ENCODE peak calls at places on chromosomes 3 and 15, in four cellular contexts. One of them, this sample, is unnamed.

GRCh38 chr3:162270059-162270458 is 773.5 kb downstream of the OTOL1 start:
- DNase-seq in retinal pigment epithelial cell: no peak
- DNase-seq in fibroblast of mammary gland: no peak
- DNase-seq in astrocyte of the spinal cord: no peak
- DNase-seq in this sample: no peak

GRCh38 chr3:157390713-157391515 is 45.7 kb upstream of the PTX3 start:
- DNase-seq in astrocyte of the spinal cord: no peak
- DNase-seq in fibroblast of mammary gland: no peak
- DNase-seq in retinal pigment epithelial cell: no peak
- DNase-seq in this sample: no peak

GRCh38 chr3:31086698-31087097 is 192.2 kb upstream of the GADL1 start:
- DNase-seq in astrocyte of the spinal cord: no peak
- DNase-seq in retinal pigment epithelial cell: peak
- DNase-seq in fibroblast of mammary gland: no peak
- DNase-seq in this sample: no peak

GRCh38 chr15:75063338-75063737 is 39.9 kb downstream of the PPCDC start:
- DNase-seq in fibroblast of mammary gland: peak
- DNase-seq in astrocyte of the spinal cord: peak
- DNase-seq in retinal pigment epithelial cell: no peak
- DNase-seq in this sample: peak

GRCh38 chr15:85072917-85073316 is 91.3 kb downstream of the PDE8A start:
- DNase-seq in retinal pigment epithelial cell: no peak
- DNase-seq in fibroblast of mammary gland: no peak
- DNase-seq in astrocyte of the spinal cord: no peak
- DNase-seq in this sample: no peak

GRCh38 chr3:125165189-125165947 is 47.2 kb downstream of the SLC12A8 start:
- DNase-seq in fibroblast of mammary gland: peak
- DNase-seq in astrocyte of the spinal cord: peak
- DNase-seq in retinal pigment epithelial cell: no peak
- DNase-seq in this sample: peak

GRCh38 chr15:67005294-67005996 is 60.0 kb upstream of the SMAD3 start:
- DNase-seq in fibroblast of mammary gland: no peak
- DNase-seq in astrocyte of the spinal cord: no peak
- DNase-seq in retinal pigment epithelial cell: no peak
- DNase-seq in this sample: no peak

GRCh38 chr3:166900866-166901577 is 479.1 kb downstream of the ZBBX start:
- DNase-seq in retinal pigment epithelial cell: no peak
- DNase-seq in astrocyte of the spinal cord: no peak
- DNase-seq in fibroblast of mammary gland: no peak
- DNase-seq in this sample: no peak

GRCh38 chr3:132448211-132448961 is 31.1 kb downstream of the DNAJC13 start:
- DNase-seq in retinal pigment epithelial cell: peak
- DNase-seq in astrocyte of the spinal cord: peak
- DNase-seq in fibroblast of mammary gland: peak
- DNase-seq in this sample: peak

GRCh38 chr3:13647314-13648059 is 98.6 kb downstream of the FBLN2 start:
- DNase-seq in fibroblast of mammary gland: peak
- DNase-seq in retinal pigment epithelial cell: no peak
- DNase-seq in astrocyte of the spinal cord: peak
- DNase-seq in this sample: no peak

GRCh38 chr3:53796161-53796560 is 50.1 kb downstream of the CHDH start:
- DNase-seq in retinal pigment epithelial cell: no peak
- DNase-seq in astrocyte of the spinal cord: no peak
- DNase-seq in fibroblast of mammary gland: no peak
- DNase-seq in this sample: no peak

GRCh38 chr15:58537480-58537879 is 105.7 kb downstream of the LIPC start:
- DNase-seq in fibroblast of mammary gland: no peak
- DNase-seq in astrocyte of the spinal cord: no peak
- DNase-seq in retinal pigment epithelial cell: no peak
- DNase-seq in this sample: no peak

GRCh38 chr3:144859057-144859626 is 887.5 kb downstream of the DIPK2A start:
- DNase-seq in astrocyte of the spinal cord: no peak
- DNase-seq in retinal pigment epithelial cell: no peak
- DNase-seq in fibroblast of mammary gland: no peak
- DNase-seq in this sample: no peak

GRCh38 chr15:45457215-45457614 is 65.3 kb downstream of the SLC30A4 start:
- DNase-seq in astrocyte of the spinal cord: no peak
- DNase-seq in retinal pigment epithelial cell: no peak
- DNase-seq in fibroblast of mammary gland: no peak
- DNase-seq in this sample: no peak

GRCh38 chr3:9026320-9027040 is 63.2 kb upstream of the RAD18 start:
- DNase-seq in retinal pigment epithelial cell: no peak
- DNase-seq in astrocyte of the spinal cord: no peak
- DNase-seq in fibroblast of mammary gland: no peak
- DNase-seq in this sample: no peak

GRCh38 chr3:144363856-144364255 is 392.2 kb downstream of the DIPK2A start:
- DNase-seq in retinal pigment epithelial cell: no peak
- DNase-seq in astrocyte of the spinal cord: no peak
- DNase-seq in fibroblast of mammary gland: no peak
- DNase-seq in this sample: no peak

GRCh38 chr15:64092864-64093626 is 593 bp downstream of the CIAO2A start:
- DNase-seq in fibroblast of mammary gland: peak
- DNase-seq in astrocyte of the spinal cord: peak
- DNase-seq in retinal pigment epithelial cell: no peak
- DNase-seq in this sample: peak

GRCh38 chr3:183579967-183580720 is 24.6 kb upstream of the KLHL6 start:
- DNase-seq in astrocyte of the spinal cord: no peak
- DNase-seq in fibroblast of mammary gland: peak
- DNase-seq in retinal pigment epithelial cell: no peak
- DNase-seq in this sample: peak

GRCh38 chr15:60758961-60759729 is 280.2 kb upstream of the ICE2 start:
- DNase-seq in fibroblast of mammary gland: peak
- DNase-seq in astrocyte of the spinal cord: peak
- DNase-seq in retinal pigment epithelial cell: peak
- DNase-seq in this sample: peak

GRCh38 chr3:85737846-85738245 is 779.1 kb downstream of the CADM2 start:
- DNase-seq in astrocyte of the spinal cord: no peak
- DNase-seq in fibroblast of mammary gland: no peak
- DNase-seq in retinal pigment epithelial cell: no peak
- DNase-seq in this sample: peak

GRCh38 chr3:129764090-129764489 is 129.4 kb downstream of the TMCC1 start:
- DNase-seq in astrocyte of the spinal cord: no peak
- DNase-seq in retinal pigment epithelial cell: no peak
- DNase-seq in fibroblast of mammary gland: no peak
- DNase-seq in this sample: no peak

GRCh38 chr3:170417090-170417489 is 1.6 kb upstream of the CLDN11 start:
- DNase-seq in retinal pigment epithelial cell: no peak
- DNase-seq in fibroblast of mammary gland: no peak
- DNase-seq in astrocyte of the spinal cord: no peak
- DNase-seq in this sample: no peak

GRCh38 chr15:40567111-40567510 is 2.0 kb upstream of the RPUSD2 start:
- DNase-seq in fibroblast of mammary gland: no peak
- DNase-seq in retinal pigment epithelial cell: no peak
- DNase-seq in astrocyte of the spinal cord: no peak
- DNase-seq in this sample: peak

GRCh38 chr3:58204713-58205112 is 6.1 kb downstream of the DNASE1L3 start:
- DNase-seq in astrocyte of the spinal cord: no peak
- DNase-seq in retinal pigment epithelial cell: no peak
- DNase-seq in fibroblast of mammary gland: no peak
- DNase-seq in this sample: no peak

GRCh38 chr15:91070872-91071271 is 29.2 kb upstream of the SV2B start:
- DNase-seq in fibroblast of mammary gland: no peak
- DNase-seq in retinal pigment epithelial cell: no peak
- DNase-seq in astrocyte of the spinal cord: no peak
- DNase-seq in this sample: no peak
- TF ChIP-seq CTCF in fibroblast of mammary gland: no peak
- TF ChIP-seq CTCF in retinal pigment epithelial cell: no peak
- TF ChIP-seq CTCF in astrocyte of the spinal cord: no peak
- TF ChIP-seq CTCF in this sample: no peak

GRCh38 chr15:43808435-43808950 is 8.1 kb downstream of the HYPK start:
- DNase-seq in astrocyte of the spinal cord: no peak
- DNase-seq in fibroblast of mammary gland: no peak
- DNase-seq in retinal pigment epithelial cell: no peak
- DNase-seq in this sample: no peak

DNA sequence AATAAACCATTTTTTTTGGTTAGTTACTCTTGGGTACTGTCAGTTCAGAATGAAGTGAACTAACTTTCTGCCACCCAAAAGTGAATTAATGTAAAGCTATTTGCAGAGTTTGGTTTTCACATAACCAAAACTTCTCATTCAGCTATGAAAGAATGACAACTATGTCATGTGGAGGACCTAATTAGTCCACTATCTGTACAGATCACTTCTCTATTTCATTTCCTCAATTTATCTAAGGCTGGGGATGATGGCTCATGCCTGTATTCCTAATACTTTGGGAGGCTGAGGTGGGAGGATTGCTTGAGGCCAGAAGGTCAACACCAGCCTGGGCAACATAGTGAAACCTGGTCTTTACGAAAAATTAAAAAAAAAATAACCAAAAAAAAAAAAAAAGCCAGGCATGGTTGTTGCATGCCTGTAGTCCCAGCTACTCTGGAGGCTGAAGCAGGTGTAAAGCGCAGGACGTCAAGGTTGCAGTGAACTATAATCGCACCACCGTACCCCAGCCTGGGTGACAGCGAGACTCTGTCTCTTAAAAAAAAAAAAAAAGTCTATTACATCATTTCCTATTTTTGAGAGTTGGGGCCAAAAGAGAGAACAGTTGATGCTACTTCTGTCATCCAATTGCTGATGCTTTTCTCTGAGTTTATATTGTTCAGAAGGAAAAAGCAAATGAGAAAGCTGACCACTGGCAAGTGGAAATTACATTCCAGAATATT is 8.7 kb downstream of the HYPK start:
- DNase-seq in astrocyte of the spinal cord: no peak
- DNase-seq in retinal pigment epithelial cell: no peak
- DNase-seq in fibroblast of mammary gland: no peak
- DNase-seq in this sample: no peak
- H3K4me3 ChIP-seq in astrocyte of the spinal cord: no peak
- H3K4me3 ChIP-seq in retinal pigment epithelial cell: no peak
- H3K4me3 ChIP-seq in fibroblast of mammary gland: no peak
- H3K4me3 ChIP-seq in this sample: no peak

DNA sequence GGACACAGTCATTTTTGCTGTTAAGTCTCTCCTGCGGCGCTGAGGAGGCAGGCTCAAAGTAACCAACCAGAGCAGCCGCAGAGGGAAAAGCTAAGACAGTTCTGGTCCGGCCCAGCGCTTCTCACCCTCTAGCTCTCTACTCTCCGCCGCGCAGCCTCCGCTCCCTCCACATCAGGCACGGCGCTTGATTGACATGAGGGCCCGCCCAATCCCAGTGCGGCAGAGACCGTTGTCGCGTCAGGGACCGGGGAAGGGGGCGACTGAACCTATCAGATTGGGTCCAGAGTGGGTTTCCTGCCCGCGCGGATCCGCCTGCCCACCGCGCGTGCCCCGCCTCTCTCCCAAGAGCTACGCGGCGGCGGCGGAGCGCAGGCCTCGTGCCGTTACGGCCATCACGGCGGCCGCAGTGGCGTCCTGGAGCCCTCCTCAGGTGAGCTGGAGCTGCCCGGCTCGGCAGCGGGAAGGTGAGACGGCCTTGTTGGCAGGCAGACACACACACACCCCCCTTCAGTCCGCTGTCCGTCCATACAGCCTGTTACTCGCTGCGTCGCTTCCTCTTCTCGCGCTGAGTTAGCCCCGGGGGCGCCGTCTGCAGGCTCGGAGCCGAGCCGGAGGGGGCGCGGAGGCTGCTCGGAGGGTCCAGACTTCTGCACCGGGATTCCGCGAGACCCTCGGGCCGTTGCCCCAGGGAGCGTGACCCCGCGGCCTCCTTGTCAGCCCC is at the start of gene NCK1:
- DNase-seq in retinal pigment epithelial cell: peak
- DNase-seq in astrocyte of the spinal cord: peak
- DNase-seq in fibroblast of mammary gland: peak
- DNase-seq in this sample: peak
- TF ChIP-seq CTCF in retinal pigment epithelial cell: no peak
- TF ChIP-seq CTCF in astrocyte of the spinal cord: peak
- TF ChIP-seq CTCF in fibroblast of mammary gland: no peak
- TF ChIP-seq CTCF in this sample: peak

GRCh38 chr3:181726351-181727121 is 14.8 kb downstream of the SOX2 start:
- DNase-seq in astrocyte of the spinal cord: peak
- DNase-seq in retinal pigment epithelial cell: no peak
- DNase-seq in fibroblast of mammary gland: no peak
- DNase-seq in this sample: no peak
- H3K4me3 ChIP-seq in astrocyte of the spinal cord: peak
- H3K4me3 ChIP-seq in retinal pigment epithelial cell: no peak
- H3K4me3 ChIP-seq in fibroblast of mammary gland: no peak
- H3K4me3 ChIP-seq in this sample: peak

GRCh38 chr15:63048986-63049665 is 6.6 kb downstream of the TPM1 start:
- DNase-seq in fibroblast of mammary gland: peak
- DNase-seq in astrocyte of the spinal cord: peak
- DNase-seq in retinal pigment epithelial cell: no peak
- DNase-seq in this sample: peak
- TF ChIP-seq CTCF in fibroblast of mammary gland: no peak
- TF ChIP-seq CTCF in astrocyte of the spinal cord: no peak
- TF ChIP-seq CTCF in retinal pigment epithelial cell: no peak
- TF ChIP-seq CTCF in this sample: no peak

This sample was measured in fibroblast of pulmonary artery.